ENCODE peak calls at places on chromosomes 16 and 17, in four cellular contexts. S, M, B and V are unnamed samples.

GRCh38 chr16:16028311-16028999 is 79.0 kb downstream of the ABCC1 start:
- DNase-seq in M (no peak), S (no peak), B (no peak), V (no peak)

GRCh38 chr16:62625291-62625690 is 589.1 kb upstream of the CDH8 start:
- DNase-seq in S (no peak), M (no peak), B (no peak), V (no peak)

GRCh38 chr17:13743906-13744305 is 142.2 kb upstream of the HS3ST3A1 start:
- DNase-seq in S (no peak), B (no peak), M (no peak), V (no peak)

GRCh38 chr17:37406635-37407455 is at the start of the genes ACACA and TADA2A:
- DNase-seq in B (peak), S (peak), M (peak), V (peak)

GRCh38 chr16:15983898-15984297 is 34.5 kb downstream of the ABCC1 start:
- DNase-seq in B (no peak), M (no peak), S (no peak), V (no peak)

GRCh38 chr17:57645950-57646686 is 99.0 kb downstream of the CCDC182 start:
- DNase-seq in S (no peak), M (no peak), B (no peak), V (no peak)

GRCh38 chr17:73340093-73340596 is 28.3 kb upstream of the CDC42EP4 start:
- DNase-seq in S (peak), M (no peak), B (no peak), V (no peak)

GRCh38 chr17:83007504-83008475 is 71.6 kb upstream of the METRNL start:
- DNase-seq in M (no peak), B (no peak), S (peak), V (no peak)

GRCh38 chr16:50839356-50839755 is 97.5 kb downstream of the CYLD start:
- DNase-seq in S (peak), B (no peak), M (no peak), V (no peak)

GRCh38 chr16:76268824-76269223 is 8.4 kb upstream of the CNTNAP4 start:
- DNase-seq in B (no peak), S (no peak), M (no peak), V (no peak)

GRCh38 chr16:1019234-1019933 is 37.8 kb downstream of the SOX8 start:
- DNase-seq in M (peak), S (peak), B (no peak), V (no peak)

GRCh38 chr17:75645889-75646625 is 12.8 kb downstream of the SMIM5 start:
- DNase-seq in B (no peak), M (peak), S (no peak), V (no peak)

GRCh38 chr16:85878875-85879274 is 20.1 kb upstream of the IRF8 start:
- DNase-seq in S (no peak), B (no peak), M (no peak), V (no peak)

GRCh38 chr17:37847811-37848331 is 76.3 kb upstream of the TBC1D3K start:
- DNase-seq in B (no peak), S (no peak), M (no peak), V (no peak)

GRCh38 chr17:12064395-12064794 is 43.7 kb downstream of the MAP2K4 start:
- DNase-seq in M (no peak), S (no peak), B (no peak), V (no peak)

GRCh38 chr16:78788276-78788675 is 688.8 kb downstream of the WWOX start:
- DNase-seq in B (no peak), M (no peak), S (no peak), V (no peak)

GRCh38 chr16:15747937-15748336 is 97.9 kb downstream of the NDE1 start:
- DNase-seq in B (no peak), S (no peak), M (no peak), V (no peak)

GRCh38 chr16:70252355-70252988 is 732 bp upstream of the EXOSC6 start:
- DNase-seq in M (no peak), S (peak), B (no peak), V (no peak)

GRCh38 chr17:17849863-17850373 is 13.1 kb upstream of the SREBF1 start:
- DNase-seq in S (peak), M (peak), B (peak), V (peak)

GRCh38 chr16:14528306-14528948 is 101.6 kb downstream of the PARN start:
- DNase-seq in B (no peak), S (no peak), M (no peak), V (no peak)

GRCh38 chr17:39239640-39240314 is 14.0 kb upstream of the STAC2 start:
- DNase-seq in S (no peak), B (peak), M (no peak), V (peak)

GRCh38 chr17:43745541-43745940 is 13.1 kb downstream of the SOST start:
- DNase-seq in S (no peak), M (no peak), B (no peak), V (no peak)

GRCh38 chr17:4643676-4644075 is 2.2 kb upstream of the ALOX15 start:
- DNase-seq in B (no peak), S (no peak), M (no peak), V (no peak)

GRCh38 chr17:75518201-75518600 is 1.9 kb downstream of the TSEN54 start:
- DNase-seq in M (no peak), S (no peak), B (no peak), V (no peak)

GRCh38 chr16:11706180-11706742 is 36.4 kb downstream of the TXNDC11 start:
- DNase-seq in S (no peak), B (no peak), M (peak), V (no peak)

GRCh38 chr17:48954300-48954755 is 9.7 kb upstream of the SNF8 start:
- DNase-seq in B (no peak), M (no peak), S (no peak), V (no peak)

GRCh38 chr17:37458805-37459204 is 30.9 kb upstream of the DUSP14 start:
- DNase-seq in S (no peak), M (no peak), B (no peak), V (no peak)

GRCh38 chr16:55250641-55251550 is 73.1 kb upstream of the IRX6 start:
- DNase-seq in M (no peak), B (no peak), S (no peak), V (no peak)

GRCh38 chr17:46827274-46827673 is 8.8 kb upstream of the WNT3 start:
- DNase-seq in S (no peak), B (no peak), M (no peak), V (no peak)

GRCh38 chr17:8190506-8190905 is 526 bp upstream of the BORCS6 start:
- DNase-seq in B (no peak), S (no peak), M (no peak), V (no peak)

GRCh38 chr16:66859397-66860068 is 15.3 kb downstream of the CA7 start:
- DNase-seq in S (no peak), M (no peak), B (no peak), V (no peak)

GRCh38 chr16:49623501-49624266 is 232.2 kb downstream of the ZNF423 start:
- DNase-seq in B (no peak), S (peak), M (no peak), V (no peak)